ENCODE peak calls at places on chromosomes 2 and 18, in four cellular contexts. U is mammary epithelial cell, P is fibroblast of lung, F is HepG2. O is an unnamed sample.

GRCh38 chr2:27408601-27409320 is 630 bp downstream of the PPM1G start:
- DNase-seq in P (peak; percentile 3), U (peak; percentile 26), F (no peak), O (peak; percentile 66)

GRCh38 chr2:237154050-237154638 is 68.5 kb downstream of the COPS8 start:
- DNase-seq in U (peak; percentile 37), F (peak; percentile 53), P (peak; percentile 65), O (peak; percentile 72)

GRCh38 chr2:28579606-28580005 is 83.7 kb downstream of the PLB1 start:
- DNase-seq in P (no peak), U (no peak), F (no peak), O (no peak)

GRCh38 chr2:107259011-107259410 is 373.0 kb upstream of the ST6GAL2 start:
- DNase-seq in F (no peak), P (no peak), U (no peak), O (no peak)

GRCh38 chr2:46294185-46294836 is 2.9 kb upstream of the EPAS1 start:
- DNase-seq in U (no peak), F (no peak), P (no peak), O (peak; percentile 43)

GRCh38 chr2:19839438-19839837 is 62.3 kb downstream of the TTC32 start:
- DNase-seq in U (no peak), P (no peak), F (no peak), O (no peak)

GRCh38 chr18:58497845-58498244 is 131.0 kb downstream of the ALPK2 start:
- DNase-seq in F (no peak), U (peak; percentile 55), P (peak; percentile 52), O (peak; percentile 33)

GRCh38 chr2:225867071-225867470 is 467.6 kb downstream of the NYAP2 start:
- DNase-seq in F (no peak), U (no peak), P (peak; percentile 16), O (no peak)

GRCh38 chr18:43847164-43848091 is 570.1 kb upstream of the SYT4 start:
- DNase-seq in F (no peak), P (peak; percentile 84), U (no peak), O (peak; percentile 79)

GRCh38 chr2:27509326-27509725 is 12.7 kb downstream of the GCKR start:
- DNase-seq in U (no peak), P (peak; percentile 63), F (no peak), O (peak; percentile 34)

GRCh38 chr2:109299466-109299865 is 170.5 kb downstream of the SH3RF3 start:
- DNase-seq in U (no peak), F (no peak), P (no peak), O (no peak)

GRCh38 chr2:165897074-165897683 is 56.4 kb downstream of the TTC21B start:
- DNase-seq in P (no peak), F (no peak), U (no peak), O (no peak)

GRCh38 chr2:190582761-190583506 is 48.4 kb upstream of the NEMP2 start:
- DNase-seq in U (no peak), P (no peak), F (no peak), O (no peak)

GRCh38 chr2:104856086-104856972 is 2.4 kb downstream of the POU3F3 start:
- DNase-seq in F (no peak), U (no peak), P (peak; percentile 61), O (no peak)

GRCh38 chr18:69674292-69674877 is 273.3 kb downstream of the CD226 start:
- DNase-seq in F (no peak), U (no peak), P (no peak), O (no peak)

GRCh38 chr2:201116959-201117734 is 1.2 kb downstream of the CFLAR start:
- DNase-seq in F (peak; percentile 84), P (peak; percentile 87), U (no peak), O (peak; percentile 92)

GRCh38 chr2:215027775-215028174 is 110.7 kb downstream of the ABCA12 start:
- DNase-seq in P (peak; percentile 49), U (no peak), F (no peak), O (no peak)

GRCh38 chr2:96164459-96165184 is 19.4 kb upstream of the DUSP2 start:
- DNase-seq in U (no peak), F (no peak), P (no peak), O (no peak)

GRCh38 chr2:40016151-40016885 is 237.3 kb upstream of the THUMPD2 start:
- DNase-seq in U (no peak), P (no peak), F (no peak), O (peak; percentile 55)

GRCh38 chr2:214737188-214737587 is 72.3 kb downstream of the BARD1 start:
- DNase-seq in P (no peak), F (no peak), U (no peak), O (no peak)

GRCh38 chr18:26575865-26576217 is 27.5 kb upstream of the KCTD1 start:
- DNase-seq in P (no peak), U (no peak), F (no peak), O (no peak)

GRCh38 chr2:14255135-14255820 is 377.2 kb upstream of the LRATD1 start:
- DNase-seq in F (no peak), P (no peak), U (no peak), O (no peak)

GRCh38 chr2:97704989-97705388 is 8.4 kb upstream of the ZAP70 start:
- DNase-seq in P (no peak), U (no peak), F (no peak), O (no peak)

GRCh38 chr2:199946196-199946595 is 9.1 kb downstream of the TYW5 start:
- DNase-seq in P (no peak), F (no peak), U (no peak), O (no peak)

GRCh38 chr2:24382363-24383021 is 22.2 kb upstream of the ITSN2 start:
- DNase-seq in P (peak; percentile 22), U (peak; percentile 42), F (no peak), O (peak; percentile 90)

GRCh38 chr2:70475266-70475665 is 78.4 kb downstream of the TGFA start:
- DNase-seq in P (no peak), U (no peak), F (no peak), O (no peak)

GRCh38 chr2:1540481-1540880 is 127.2 kb downstream of the TPO start:
- DNase-seq in U (no peak), F (no peak), P (no peak), O (no peak)

GRCh38 chr18:63697261-63697660 is 5.5 kb upstream of the SERPINB11 start:
- DNase-seq in F (no peak), P (peak; percentile 51), U (no peak), O (peak; percentile 9)

GRCh38 chr18:6414118-6414722 is 491 bp downstream of the L3MBTL4 start:
- DNase-seq in U (peak; percentile 7), P (no peak), F (peak; percentile 22), O (peak; percentile 52)

GRCh38 chr18:46037512-46038305 is 34.4 kb downstream of the PSTPIP2 start:
- DNase-seq in U (no peak), F (peak; percentile 13), P (no peak), O (no peak)

GRCh38 chr2:221334466-221334865 is 237.6 kb downstream of the EPHA4 start:
- DNase-seq in P (no peak), F (no peak), U (no peak), O (no peak)

GRCh38 chr2:127225186-127225960 is 5.3 kb upstream of the CYP27C1 start:
- DNase-seq in P (peak; percentile 91), U (no peak), F (no peak), O (peak; percentile 54)

GRCh38 chr2:220269421-220269820 is 642.0 kb downstream of the SLC4A3 start:
- DNase-seq in P (no peak), U (no peak), F (no peak), O (no peak)

DNA sequence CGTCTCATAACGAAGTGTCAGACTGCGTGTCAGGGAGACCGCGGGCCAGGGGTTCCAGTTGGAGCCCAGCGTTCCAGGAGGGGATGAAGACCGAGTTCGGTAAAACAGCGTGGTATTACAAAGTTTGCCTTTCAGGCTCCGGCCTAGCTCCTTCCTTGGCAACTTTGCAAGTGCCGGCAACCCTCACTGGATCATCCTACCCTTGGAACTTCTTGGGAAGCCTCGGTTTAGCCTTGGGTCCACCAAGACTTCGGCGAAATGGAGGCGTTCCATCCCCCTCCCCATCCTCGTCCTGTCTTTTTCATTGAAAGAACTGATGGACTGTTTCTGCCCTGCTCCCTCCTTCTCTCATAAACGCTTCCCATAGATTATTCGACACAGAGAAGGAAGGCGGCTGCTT is 10.4 kb upstream of the SKOR2 start:
- DNase-seq in U (no peak), F (no peak), P (no peak), O (no peak)
- H3K27me3 ChIP-seq in U (peaks cover 44% of the 10 kb centered on the region), F (peaks cover 13% of the 10 kb centered on the region), P (peaks cover 22% of the 10 kb centered on the region), O (peaks cover 64% of the 10 kb centered on the region)

DNA sequence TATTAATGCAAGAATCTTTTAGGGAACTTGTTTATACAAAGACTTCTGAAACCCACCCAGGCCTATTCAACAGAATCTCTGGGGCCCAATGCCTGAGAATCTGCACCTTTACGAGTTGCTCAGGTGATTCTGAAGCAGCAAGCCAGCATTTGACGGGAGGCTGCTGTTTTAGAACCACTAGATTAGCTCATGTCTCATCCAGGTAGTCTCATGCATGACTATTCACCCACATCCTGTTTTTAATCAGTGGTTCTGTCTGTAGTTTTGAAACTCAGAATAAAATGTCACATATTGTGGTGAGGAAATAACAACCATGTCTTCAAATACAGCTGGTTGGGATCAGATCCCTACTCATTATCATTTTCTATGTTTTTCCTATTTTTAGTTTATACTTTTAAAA is 39.5 kb downstream of the CYTIP start:
- DNase-seq in U (peak; percentile 87), F (no peak), P (peak; percentile 17), O (peak; percentile 1)
- H3K9ac ChIP-seq in U (no peak overlapping the region), F (no peak overlapping the region), P (no peak overlapping the region), O (no peak overlapping the region)

DNA sequence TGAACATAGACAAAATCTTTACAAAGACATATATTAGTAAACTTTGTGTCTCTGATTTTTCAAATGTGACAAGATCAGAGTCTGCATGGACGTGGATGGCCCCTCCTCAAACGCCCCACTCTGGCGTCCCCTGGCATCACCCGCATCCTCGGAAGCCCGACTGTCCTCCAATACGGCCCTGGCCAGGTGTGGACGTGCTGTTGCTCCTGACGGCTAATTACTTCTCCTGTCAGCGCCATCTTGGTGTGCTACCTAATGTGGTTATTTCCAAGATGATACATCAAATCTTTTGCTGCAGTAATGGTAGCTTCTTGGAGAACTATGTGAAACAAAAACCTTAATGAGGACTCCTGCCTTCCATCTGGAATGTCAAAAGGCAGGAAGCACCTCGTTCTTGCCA is 747.4 kb upstream of the SALL3 start:
- DNase-seq in U (no peak), F (no peak), P (no peak), O (no peak)
- H3K4me1 ChIP-seq in U (no peaks in the 10 kb centered on the region), F (no peaks in the 10 kb centered on the region), P (no peaks in the 10 kb centered on the region), O (no peaks in the 10 kb centered on the region)

DNA sequence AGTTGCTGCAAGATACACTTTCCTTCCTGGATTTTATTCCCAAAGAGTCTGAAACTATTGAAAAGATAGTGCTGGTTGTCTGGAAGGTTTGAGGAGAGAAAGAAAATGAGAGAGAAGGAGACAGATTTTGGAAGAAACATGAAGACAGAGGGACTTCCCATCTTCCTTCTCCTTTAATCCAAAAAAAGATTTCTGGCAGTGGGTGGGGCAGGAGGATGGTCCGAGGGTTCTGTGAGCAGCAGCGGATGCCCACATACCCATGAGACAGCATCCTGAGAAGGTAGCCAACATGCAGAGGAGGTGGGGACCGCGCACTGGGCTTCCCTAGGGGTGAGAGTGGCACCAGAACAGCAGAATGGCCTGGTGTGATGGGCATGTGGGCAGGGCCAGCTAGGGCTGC is 84.6 kb downstream of the APOB start:
- DNase-seq in U (no peak), P (no peak), F (no peak), O (no peak)
- H3K27me3 ChIP-seq in U (no peaks in the 10 kb centered on the region), P (peaks cover 2% of the 10 kb centered on the region), F (peaks cover 6% of the 10 kb centered on the region), O (peaks cover 47% of the 10 kb centered on the region)